ENCODE peak calls at places on chromosomes 11 and 22, in eight cellular contexts. R is heart right ventricle, X is lower lobe of right lung, S is HepG2, P is left ventricle myocardium inferior, T is uterus, W is suprapubic skin, Y is heart left ventricle. O is an unnamed sample.

GRCh38 chr22:44538071-44538470 is 40.0 kb upstream of the RTL6 start:
- DNase-seq in W (no peak), S (peak), Y (no peak), P (no peak), R (no peak), X (no peak), T (no peak), O (no peak)

GRCh38 chr11:2768471-2769408 is 68.9 kb upstream of the KCNQ1OT1 start:
- DNase-seq in X (peak), Y (peak), S (no peak), W (peak), R (peak), T (no peak), P (no peak), O (peak)

GRCh38 chr22:17774206-17774927 is at the start of gene BID:
- DNase-seq in X (peak), P (peak), T (no peak), W (no peak), S (no peak), Y (peak), R (peak), O (no peak)

GRCh38 chr11:134830312-134830711 is 418.3 kb upstream of the B3GAT1 start:
- DNase-seq in P (no peak), Y (no peak), W (no peak), R (no peak), X (no peak), T (no peak), S (no peak), O (no peak)

GRCh38 chr11:117678651-117679407 is 118.2 kb downstream of the DSCAML1 start:
- DNase-seq in P (no peak), W (no peak), S (no peak), T (no peak), X (no peak), Y (no peak), R (no peak), O (no peak)

GRCh38 chr22:27110985-27111451 is 453.6 kb downstream of the MIAT start:
- DNase-seq in X (no peak), P (no peak), Y (no peak), W (no peak), S (peak), R (no peak), T (no peak), O (no peak)

GRCh38 chr22:48869161-48869560 is 958.5 kb downstream of the BRD1 start:
- DNase-seq in Y (no peak), X (peak), W (peak), P (peak), T (no peak), S (no peak), R (no peak), O (no peak)

GRCh38 chr22:30235687-30236170 is 10.8 kb downstream of the LIF start:
- DNase-seq in W (no peak), Y (no peak), X (no peak), R (no peak), T (no peak), S (no peak), P (no peak), O (no peak)

GRCh38 chr11:46210133-46210636 is 67.3 kb upstream of the CREB3L1 start:
- DNase-seq in S (peak), P (no peak), T (no peak), Y (no peak), W (no peak), X (no peak), R (no peak), O (no peak)

GRCh38 chr11:95877288-95877687 is 46.6 kb downstream of the MTMR2 start:
- DNase-seq in S (no peak), W (no peak), X (no peak), R (no peak), Y (no peak), T (no peak), P (no peak), O (no peak)

GRCh38 chr11:128052912-128053641 is 534.3 kb downstream of the ETS1 start:
- DNase-seq in W (no peak), S (no peak), P (no peak), T (no peak), R (no peak), X (no peak), Y (no peak), O (no peak)

GRCh38 chr22:25144522-25144921 is 55.1 kb upstream of the CRYBB3 start:
- DNase-seq in X (no peak), P (no peak), W (no peak), R (no peak), S (no peak), Y (no peak), T (no peak), O (no peak)

GRCh38 chr11:97815667-97816066 is 1205.1 kb upstream of the CNTN5 start:
- DNase-seq in Y (no peak), S (no peak), P (no peak), T (no peak), R (no peak), W (no peak), X (no peak), O (no peak)

GRCh38 chr22:37692627-37693285 is 4.1 kb upstream of the TRIOBP start:
- DNase-seq in Y (no peak), P (no peak), R (no peak), S (no peak), W (no peak), X (no peak), T (no peak), O (no peak)

GRCh38 chr11:25939691-25940090 is 392.2 kb upstream of the ANO3 start:
- DNase-seq in X (no peak), R (no peak), W (no peak), P (no peak), S (no peak), T (no peak), Y (no peak), O (no peak)

GRCh38 chr11:123575441-123575840 is 79.0 kb downstream of the SCN3B start:
- DNase-seq in T (no peak), W (no peak), P (no peak), R (no peak), S (no peak), Y (no peak), X (no peak), O (no peak)

GRCh38 chr11:58575377-58576020 is at the start of gene LPXN:
- DNase-seq in Y (no peak), P (no peak), X (no peak), T (no peak), R (no peak), S (no peak), W (no peak), O (no peak)
- TF ChIP-seq CTCF in Y (no peak), P (no peak), X (no peak), T (no peak), R (no peak), S (no peak), W (no peak), O (no peak)

GRCh38 chr22:41932353-41932752 is 5.7 kb upstream of the TNFRSF13C start:
- DNase-seq in Y (no peak), T (no peak), P (no peak), W (no peak), X (no peak), R (no peak), S (no peak), O (no peak)
- H3K27ac ChIP-seq in Y (no peak), T (no peak), P (no peak), W (no peak), X (no peak), R (no peak), S (no peak), O (no peak)

GRCh38 chr11:93089474-93090102 is 108.2 kb downstream of the SLC36A4 start:
- DNase-seq in W (no peak), P (no peak), X (no peak), Y (no peak), R (no peak), T (no peak), S (peak), O (no peak)
- TF ChIP-seq CTCF in W (no peak), P (peak), X (peak), Y (peak), R (no peak), T (peak), S (peak), O (no peak)

GRCh38 chr11:45147017-45147728 is 734 bp downstream of the PRDM11 start:
- DNase-seq in S (peak), R (peak), X (peak), P (peak), T (peak), Y (peak), W (peak), O (peak)
- H3K27ac ChIP-seq in S (peak), R (peak), X (peak), P (peak), T (peak), Y (peak), W (peak), O (peak)

DNA sequence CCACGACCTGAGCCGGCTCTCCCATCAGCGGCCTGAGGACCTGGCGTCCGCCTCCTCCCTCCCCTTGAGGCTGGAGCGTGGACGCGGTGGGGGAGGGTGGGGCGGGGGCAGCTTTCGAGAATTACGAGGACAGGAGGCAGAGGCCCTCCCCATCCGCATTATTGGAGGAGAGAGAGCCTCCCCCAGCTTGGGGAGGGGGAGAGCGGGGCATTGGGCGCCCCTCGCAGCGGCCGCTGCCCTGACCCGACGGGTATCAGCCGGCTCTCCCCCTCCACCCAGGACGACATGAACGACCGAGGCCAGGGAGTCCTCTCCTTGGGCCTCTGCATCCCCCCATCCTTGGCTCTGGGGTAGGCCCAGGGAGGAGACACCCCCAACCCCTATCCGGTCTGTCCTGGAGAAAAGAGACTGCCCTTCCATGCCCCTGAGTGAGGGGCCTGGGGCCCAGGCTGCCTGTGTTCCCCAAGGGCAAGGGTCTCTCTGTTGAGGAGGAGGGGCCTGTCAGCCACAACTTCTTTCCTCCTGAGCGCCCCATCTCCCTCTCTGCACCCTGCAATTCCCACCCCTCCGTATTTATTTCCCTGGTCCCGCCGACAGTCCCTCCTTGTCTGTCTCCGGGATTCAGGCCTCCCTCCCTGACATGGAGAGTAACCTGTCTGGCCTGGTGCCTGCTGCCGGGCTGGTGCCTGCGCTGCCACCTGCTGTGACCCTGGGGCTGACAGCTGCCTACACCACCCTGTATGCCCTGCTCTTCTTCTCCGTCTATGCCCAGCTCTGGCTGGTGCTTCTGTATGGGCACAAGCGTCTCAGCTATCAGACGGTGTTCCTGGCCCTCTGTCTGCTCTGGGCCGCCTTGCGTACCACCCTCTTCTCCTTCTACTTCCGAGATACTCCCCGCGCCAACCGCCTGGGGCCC is 495 bp downstream of the GPR137 start:
- DNase-seq in T (no peak), R (no peak), X (no peak), S (no peak), P (no peak), W (no peak), Y (no peak), O (no peak)
- TF ChIP-seq CTCF in T (no peak), R (no peak), X (no peak), S (peak), P (no peak), W (no peak), Y (no peak), O (no peak)

DNA sequence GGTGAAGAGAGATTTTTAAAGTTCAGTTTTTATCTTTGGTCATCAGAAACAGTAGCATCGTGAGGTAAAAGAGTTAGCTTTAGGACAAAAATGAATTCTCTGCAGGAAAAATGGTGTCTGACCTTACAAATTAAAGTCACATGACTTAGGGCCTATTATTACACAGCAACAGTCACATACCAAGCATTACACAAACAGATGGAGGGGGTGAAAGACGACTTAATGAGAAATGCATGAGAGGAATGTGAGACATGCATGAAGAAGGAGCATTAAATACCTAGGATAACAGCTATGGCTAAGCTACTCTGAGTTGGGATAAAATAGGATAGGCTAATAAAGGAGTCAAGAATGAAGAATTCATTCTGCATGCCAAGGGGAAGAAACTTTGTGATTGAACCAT is 77.5 kb downstream of the BLID start:
- DNase-seq in S (no peak), Y (no peak), T (no peak), P (no peak), X (no peak), W (no peak), R (no peak), O (no peak)
- H3K27ac ChIP-seq in S (no peak), Y (no peak), T (no peak), P (no peak), X (no peak), W (no peak), R (peak), O (no peak)